ENCODE peak calls at places on chromosome 11, in four cellular contexts. R is neural progenitor cell, K is tibial artery, U is body of pancreas. A is an unnamed sample.

GRCh38 chr11:129846508-129847335 is 31.1 kb downstream of the TMEM45B start:
- DNase-seq in R (no peak), K (no peak), U (no peak), A (peak; percentile 90)

GRCh38 chr11:76770642-76771445 is 12.3 kb upstream of the TSKU start:
- DNase-seq in R (peak; percentile 70), K (peak; percentile 88), U (peak; percentile 34), A (no peak)

GRCh38 chr11:17102447-17102846 is 25.0 kb upstream of the RPS13 start:
- DNase-seq in R (no peak), K (no peak), U (no peak), A (no peak)

GRCh38 chr11:85088286-85088685 is 538.9 kb downstream of the DLG2 start:
- DNase-seq in R (no peak), K (no peak), U (no peak), A (no peak)

GRCh38 chr11:332651-333480 is 12.2 kb upstream of the IFITM3 start:
- DNase-seq in R (no peak), K (no peak), U (no peak), A (no peak)

GRCh38 chr11:66856496-66857233 is at the start of gene LRFN4:
- DNase-seq in R (peak; percentile 87), K (no peak), U (no peak), A (peak; percentile 76)

GRCh38 chr11:29312817-29313216 is 704.0 kb downstream of the KCNA4 start:
- DNase-seq in R (no peak), K (no peak), U (no peak), A (no peak)

GRCh38 chr11:59802639-59803176 is 7.9 kb downstream of the MRPL16 start:
- DNase-seq in R (peak; percentile 45), K (no peak), U (peak; percentile 66), A (peak; percentile 55)

GRCh38 chr11:8168485-8169257 is at the start of gene RIC3:
- DNase-seq in R (peak; percentile 78), K (peak; percentile 20), U (peak; percentile 55), A (peak; percentile 61)

GRCh38 chr11:17572791-17573460 is 25.9 kb downstream of the OTOG start:
- DNase-seq in R (no peak), K (no peak), U (no peak), A (no peak)

GRCh38 chr11:28512143-28512756 is 404.1 kb downstream of the METTL15 start:
- DNase-seq in R (no peak), K (no peak), U (no peak), A (no peak)

GRCh38 chr11:94539420-94539819 is 4.3 kb upstream of the FUT4 start:
- DNase-seq in R (no peak), K (no peak), U (peak; percentile 21), A (no peak)

GRCh38 chr11:61004037-61004641 is 32.7 kb downstream of the CD6 start:
- DNase-seq in R (no peak), K (no peak), U (no peak), A (no peak)

GRCh38 chr11:1869427-1870325 is 16.8 kb downstream of the LSP1 start:
- DNase-seq in R (peak; percentile 30), K (no peak), U (no peak), A (no peak)

GRCh38 chr11:1845571-1846452 is 7.0 kb downstream of the TNNI2 start:
- DNase-seq in R (no peak), K (no peak), U (no peak), A (no peak)

GRCh38 chr11:33835143-33835878 is 56.6 kb downstream of the LMO2 start:
- DNase-seq in R (no peak), K (no peak), U (no peak), A (peak; percentile 33)

GRCh38 chr11:118896472-118896913 is 12.8 kb downstream of the CXCR5 start:
- DNase-seq in R (no peak), K (no peak), U (no peak), A (no peak)

GRCh38 chr11:36070215-36070976 is 126.5 kb downstream of the LDLRAD3 start:
- DNase-seq in R (no peak), K (no peak), U (no peak), A (no peak)

GRCh38 chr11:2774173-2775082 is 74.6 kb upstream of the KCNQ1OT1 start:
- DNase-seq in R (no peak), K (peak; percentile 15), U (no peak), A (no peak)

GRCh38 chr11:69122642-69123431 is 32.9 kb upstream of the SMIM38 start:
- DNase-seq in R (peak; percentile 80), K (peak; percentile 32), U (peak; percentile 88), A (peak; percentile 62)

GRCh38 chr11:114291381-114291780 is 4.8 kb upstream of the NNMT start:
- DNase-seq in R (no peak), K (no peak), U (no peak), A (no peak)

GRCh38 chr11:108562746-108563581 is 30.6 kb downstream of the EXPH5 start:
- DNase-seq in R (peak; percentile 22), K (no peak), U (no peak), A (no peak)

GRCh38 chr11:93476796-93477195 is 66.4 kb downstream of the SMCO4 start:
- DNase-seq in R (no peak), K (no peak), U (no peak), A (no peak)

GRCh38 chr11:102256251-102256650 is 61.0 kb upstream of the BIRC3 start:
- DNase-seq in R (no peak), K (no peak), U (no peak), A (no peak)

GRCh38 chr11:9573775-9574555 is 495 bp downstream of the WEE1 start:
- DNase-seq in R (peak; percentile 55), K (peak; percentile 27), U (peak; percentile 20), A (peak; percentile 35)

GRCh38 chr11:57356179-57356757 is 18.1 kb downstream of the P2RX3 start:
- DNase-seq in R (no peak), K (no peak), U (no peak), A (no peak)

GRCh38 chr11:90252053-90252452 is 29.2 kb upstream of the CHORDC1 start:
- DNase-seq in R (no peak), K (no peak), U (no peak), A (no peak)

GRCh38 chr11:102552447-102553200 is 22.1 kb upstream of the MMP7 start:
- DNase-seq in R (no peak), K (no peak), U (peak; percentile 51), A (peak; percentile 10)

GRCh38 chr11:10041337-10041736 is 252.7 kb downstream of the SBF2 start:
- DNase-seq in R (no peak), K (no peak), U (no peak), A (no peak)

GRCh38 chr11:96110302-96110701 is 186.4 kb upstream of the MTMR2 start:
- DNase-seq in R (no peak), K (no peak), U (no peak), A (no peak)

GRCh38 chr11:27081056-27081455 is 40.4 kb downstream of the BBOX1 start:
- DNase-seq in R (no peak), K (no peak), U (no peak), A (peak; percentile 45)

GRCh38 chr11:8033791-8034585 is 46.9 kb downstream of the EIF3F start:
- DNase-seq in R (no peak), K (no peak), U (no peak), A (no peak)

GRCh38 chr11:3735827-3736226 is 61.5 kb downstream of the NUP98 start:
- DNase-seq in R (no peak), K (no peak), U (no peak), A (peak; percentile 19)

GRCh38 chr11:128506384-128506783 is 81.0 kb downstream of the ETS1 start:
- DNase-seq in R (no peak), K (no peak), U (no peak), A (no peak)
- H3K4me1 ChIP-seq in R (no peaks in the 10 kb centered on the region), K (peaks cover 7% of the 10 kb centered on the region), U (peaks cover 44% of the 10 kb centered on the region), A (peaks cover 11% of the 10 kb centered on the region)

DNA sequence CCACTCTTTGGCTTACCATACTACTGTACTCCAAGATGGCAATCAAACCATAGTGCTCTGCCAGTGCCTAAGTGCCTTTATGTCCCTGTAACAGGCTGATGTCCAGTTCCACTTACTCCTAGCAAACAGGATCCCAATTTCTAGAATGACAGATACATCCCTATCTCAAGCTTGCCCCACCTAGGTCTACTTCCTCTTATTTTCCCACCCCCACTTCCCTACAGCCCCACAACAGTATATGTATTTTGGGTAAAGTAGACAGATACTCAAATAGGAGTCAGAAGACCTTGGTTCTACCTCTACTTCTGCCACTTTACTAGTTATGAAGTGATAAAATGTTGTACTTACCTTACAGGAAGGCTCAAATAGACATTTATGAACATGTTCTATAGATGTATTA is 24.1 kb downstream of the SIK3 start:
- DNase-seq in R (no peak), K (no peak), U (no peak), A (no peak)
- H3K27ac ChIP-seq in R (no peak overlapping the region), K (no peak overlapping the region), U (no peak overlapping the region), A (peak overlapping the region; percentile 8)

DNA sequence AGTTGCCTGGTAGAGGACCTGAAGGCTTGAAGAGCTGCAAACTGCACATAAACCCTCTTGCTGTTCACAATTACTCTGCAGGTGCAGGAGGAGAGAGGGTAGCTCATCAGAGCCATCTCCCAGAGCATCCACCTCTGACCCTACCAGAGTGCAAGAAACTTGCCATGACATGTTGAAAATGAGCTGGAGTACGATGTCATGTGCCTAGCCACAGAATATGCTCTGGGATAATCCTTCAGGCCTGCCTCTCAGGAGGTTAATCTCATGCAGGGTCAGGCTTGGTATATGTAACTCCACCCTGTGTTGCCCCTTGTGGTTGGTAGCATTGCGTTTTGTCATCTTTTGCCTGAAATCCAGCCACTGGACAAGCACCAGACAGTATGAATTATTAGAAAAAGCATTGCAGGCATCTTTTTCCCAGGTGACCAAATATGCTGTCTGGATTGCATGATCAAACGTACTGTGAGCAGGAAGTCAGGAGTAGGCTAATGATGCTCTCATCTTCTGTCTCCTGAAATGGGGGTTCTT is 36.2 kb downstream of the CNTF start:
- DNase-seq in R (no peak), K (no peak), U (no peak), A (no peak)
- H3K9me3 ChIP-seq in R (no peaks in the 10 kb centered on the region), K (no peaks in the 10 kb centered on the region), U (no peaks in the 10 kb centered on the region), A (no peaks in the 10 kb centered on the region)

GRCh38 chr11:75406338-75406777 is 7.0 kb downstream of the RPS3 start:
- DNase-seq in R (no peak), K (no peak), U (no peak), A (no peak)
- H3K4me1 ChIP-seq in R (peaks cover 11% of the 10 kb centered on the region), K (no peaks in the 10 kb centered on the region), U (peaks cover 20% of the 10 kb centered on the region), A (peaks cover under 1% of the 10 kb centered on the region)

DNA sequence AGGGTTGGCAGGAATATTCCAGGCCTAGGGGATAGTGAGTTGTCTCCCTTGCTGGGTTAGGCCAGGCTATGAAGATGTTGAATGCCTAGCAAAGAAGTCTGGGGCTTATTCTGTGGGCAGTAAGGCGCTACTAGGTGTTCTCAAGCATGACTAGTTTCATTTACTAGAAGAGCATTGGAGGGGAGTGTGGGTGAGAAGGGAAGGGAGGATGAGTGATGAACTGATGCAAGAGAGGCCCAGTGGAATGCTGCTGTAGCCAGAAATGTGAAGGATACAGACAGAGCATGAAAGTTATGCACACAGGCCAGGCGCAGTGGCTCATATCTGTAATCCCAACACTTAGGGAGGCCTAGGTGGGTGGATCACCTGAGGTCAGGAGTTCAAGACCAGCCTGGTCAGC is 33.5 kb downstream of the POU2F3 start:
- DNase-seq in R (no peak), K (no peak), U (no peak), A (peak; percentile 10)
- H3K27ac ChIP-seq in R (no peak overlapping the region), K (no peak overlapping the region), U (no peak overlapping the region), A (no peak overlapping the region)

DNA sequence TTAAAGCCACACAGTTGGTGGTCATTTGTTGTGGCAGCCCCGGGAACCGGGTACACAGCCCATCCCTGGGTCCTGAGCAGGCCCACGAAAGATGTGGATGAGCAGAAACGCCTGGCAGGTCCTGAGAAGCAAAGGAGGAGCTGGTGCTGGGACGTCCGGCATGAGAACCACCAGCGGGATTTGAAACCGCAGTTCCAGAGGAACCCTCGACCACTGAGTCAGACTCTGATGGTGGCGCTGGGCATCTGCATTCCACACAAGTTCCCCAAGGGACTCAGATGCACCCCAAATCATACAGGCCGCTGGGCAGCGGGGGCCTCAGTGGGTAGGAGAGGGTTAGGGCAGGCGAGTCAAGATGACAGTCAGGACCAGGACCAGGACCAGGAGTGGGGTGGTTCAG is 363.0 kb downstream of the SHANK2 start:
- DNase-seq in R (no peak), K (no peak), U (no peak), A (no peak)
- H3K9me3 ChIP-seq in R (no peaks in the 10 kb centered on the region), K (peaks cover 4% of the 10 kb centered on the region), U (no peaks in the 10 kb centered on the region), A (no peaks in the 10 kb centered on the region)

GRCh38 chr11:131748146-131749050 is 378.0 kb downstream of the NTM start:
- DNase-seq in R (peak; percentile 81), K (peak; percentile 44), U (peak; percentile 58), A (peak; percentile 76)
- H3K4me1 ChIP-seq in R (peaks cover 14% of the 10 kb centered on the region), K (no peaks in the 10 kb centered on the region), U (no peaks in the 10 kb centered on the region), A (no peaks in the 10 kb centered on the region)